ENCODE peak calls at places on chromosomes 16 and 17, in seven cellular contexts. H is adrenal gland, Q is Peyer's patch, E is AG04450, C is lung, K is heart left ventricle, L is sigmoid colon. S is an unnamed sample.

GRCh38 chr17:32111141-32111771 is 31.0 kb upstream of the RHOT1 start:
- DNase-seq in H (peak), Q (no peak), K (peak), L (peak), C (peak), E (peak), S (no peak)

GRCh38 chr16:12833939-12834338 is 30.3 kb upstream of the CPPED1 start:
- DNase-seq in Q (no peak), L (no peak), C (no peak), K (no peak), H (peak), E (no peak), S (no peak)

GRCh38 chr17:69012895-69013805 is 47.6 kb downstream of the ABCA9 start:
- DNase-seq in K (no peak), H (no peak), E (no peak), C (no peak), Q (no peak), L (no peak), S (no peak)

GRCh38 chr17:38606646-38607611 is 1.2 kb upstream of the SRCIN1 start:
- DNase-seq in L (peak), Q (no peak), C (no peak), K (peak), H (no peak), E (no peak), S (no peak)

GRCh38 chr16:11390573-11391495 is 45.6 kb downstream of the RMI2 start:
- DNase-seq in K (no peak), Q (no peak), E (no peak), H (no peak), C (no peak), L (peak), S (no peak)

GRCh38 chr16:53209489-53209888 is 154.7 kb downstream of the CHD9 start:
- DNase-seq in E (no peak), Q (no peak), H (no peak), K (no peak), C (no peak), L (no peak), S (no peak)

GRCh38 chr16:15777533-15778203 is 79.2 kb downstream of the MYH11 start:
- DNase-seq in K (no peak), C (no peak), L (peak), Q (no peak), H (no peak), E (peak), S (no peak)

GRCh38 chr17:42422958-42423712 is at the start of gene CAVIN1:
- DNase-seq in H (peak), K (peak), L (peak), C (peak), E (peak), Q (peak), S (peak)

GRCh38 chr17:2693561-2694380 is 17.8 kb downstream of the CLUH start:
- DNase-seq in H (no peak), C (no peak), K (peak), L (peak), Q (peak), E (no peak), S (peak)

DNA sequence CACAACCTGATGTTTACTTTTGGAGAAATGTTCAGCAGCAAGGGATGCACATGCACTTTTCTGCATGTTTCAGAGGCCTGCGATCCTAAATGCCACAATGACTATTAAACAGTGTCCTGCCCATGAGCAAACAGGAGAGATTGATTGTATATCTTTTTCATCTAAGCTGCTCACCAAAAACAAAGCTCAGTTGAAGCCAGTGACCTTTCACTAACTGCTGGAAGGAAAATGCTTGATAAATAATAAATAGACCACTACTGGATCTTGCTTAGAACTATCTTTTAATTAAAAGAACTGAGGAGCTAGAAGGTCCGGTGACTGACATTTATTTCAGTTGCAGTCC is 16.3 kb downstream of the MRPS23 start:
- DNase-seq in C (no peak), H (no peak), L (no peak), E (no peak), Q (no peak), K (no peak), S (no peak)
- H3K4me3 ChIP-seq in C (no peak), H (no peak), L (peak), E (no peak), Q (no peak), K (no peak), S (no peak)

DNA sequence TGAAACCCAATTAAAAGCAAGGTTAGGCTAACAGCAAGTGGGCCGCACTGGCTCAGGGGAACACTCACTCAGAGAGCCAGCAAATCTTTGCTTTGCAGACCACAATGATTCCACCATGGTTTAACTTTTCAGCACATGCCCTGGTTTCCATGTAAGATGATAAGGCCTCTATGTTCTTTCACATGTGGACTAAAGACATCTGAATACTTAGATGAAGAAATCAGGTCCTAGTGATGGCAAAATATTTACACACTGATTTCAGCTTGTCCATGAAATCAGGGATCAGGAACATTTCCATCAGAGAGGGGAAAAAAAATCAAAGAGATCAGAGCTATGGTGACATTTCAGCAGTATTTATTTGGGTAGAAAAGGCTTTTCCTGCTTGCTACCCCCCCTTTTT is 258.2 kb upstream of the IRX5 start:
- DNase-seq in H (no peak), L (no peak), Q (no peak), C (no peak), E (no peak), K (no peak), S (no peak)
- TF ChIP-seq CTCF in H (no peak), L (no peak), Q (no peak), C (no peak), E (no peak), K (no peak), S (no peak)

DNA sequence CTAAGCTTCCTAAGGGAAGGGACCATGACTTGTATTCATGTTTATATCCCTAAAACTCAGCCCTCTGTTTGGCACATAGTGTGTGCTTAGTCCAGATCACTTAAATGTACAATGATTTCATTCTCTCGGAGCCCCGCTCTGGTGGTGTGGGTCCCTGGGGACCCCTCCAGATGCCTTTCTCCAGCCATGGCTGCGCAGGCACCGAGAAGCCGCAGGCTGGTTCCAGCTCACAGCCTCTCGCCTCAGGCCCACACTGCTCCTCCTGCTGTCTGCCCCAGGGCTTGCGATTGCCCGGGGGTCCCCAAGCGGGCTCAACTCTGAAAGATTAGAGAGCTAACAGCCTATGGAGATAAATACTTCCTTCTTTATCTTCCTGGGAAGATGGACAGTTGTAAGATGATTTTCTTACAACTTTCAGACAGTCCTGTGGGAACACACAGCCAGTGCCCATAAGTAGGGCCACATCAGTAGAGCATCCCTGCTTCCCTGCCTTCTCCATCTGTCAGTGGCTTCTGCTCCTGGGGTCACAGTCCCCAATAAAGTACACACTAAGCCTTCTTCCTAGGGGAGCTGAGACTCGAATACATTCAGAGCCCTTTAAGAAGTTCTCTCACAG is 66.2 kb downstream of the CENPV start:
- DNase-seq in K (peak), L (peak), E (no peak), C (no peak), H (no peak), Q (no peak), S (no peak)
- H3K4me3 ChIP-seq in K (no peak), L (no peak), E (peak), C (no peak), H (no peak), Q (no peak), S (peak)

GRCh38 chr17:13631541-13631940 is 29.8 kb upstream of the HS3ST3A1 start:
- DNase-seq in Q (no peak), C (no peak), K (no peak), L (no peak), E (no peak), H (no peak), S (no peak)
- TF ChIP-seq CTCF in Q (no peak), C (no peak), K (no peak), L (no peak), E (no peak), H (no peak), S (no peak)

S was measured in breast epithelium.